ENCODE peak calls at places on chromosomes 5 and 9, in nine cellular contexts. W is endothelial cell of umbilical vein, G is IMR-90, U is body of pancreas, I is heart left ventricle, F is transverse colon, C is right lobe of liver, M is A549, D is breast epithelium. V is an unnamed sample.

GRCh38 chr5:63603001-63603400 is 359.2 kb downstream of the HTR1A start:
- DNase-seq in G (no peak), F (no peak), W (no peak), D (no peak), U (no peak), M (no peak), C (no peak), I (no peak), V (no peak)

GRCh38 chr5:79474416-79475173 is 39.3 kb downstream of the HOMER1 start:
- DNase-seq in G (peak; percentile 24), U (no peak), D (no peak), C (no peak), I (no peak), W (no peak), M (no peak), F (no peak), V (no peak)

GRCh38 chr5:116355819-116356601 is 218.6 kb downstream of the SEMA6A start:
- DNase-seq in W (no peak), F (no peak), U (no peak), G (no peak), I (no peak), D (no peak), M (no peak), C (no peak), V (no peak)

GRCh38 chr5:55541056-55541635 is 6.4 kb upstream of the PLPP1 start:
- DNase-seq in I (no peak), W (no peak), U (no peak), M (no peak), F (no peak), G (no peak), C (no peak), D (no peak), V (no peak)

GRCh38 chr9:16368425-16369087 is 501.9 kb downstream of the BNC2 start:
- DNase-seq in M (peak; percentile 32), W (peak; percentile 28), U (no peak), F (no peak), D (no peak), C (no peak), G (peak; percentile 79), I (no peak), V (no peak)

GRCh38 chr5:173626501-173626812 is 10.0 kb upstream of the BOD1 start:
- DNase-seq in G (no peak), D (no peak), I (no peak), M (no peak), W (no peak), F (no peak), C (no peak), U (no peak), V (no peak)

GRCh38 chr5:131068893-131069643 is 96.0 kb downstream of the HINT1 start:
- DNase-seq in I (no peak), M (no peak), D (peak; percentile 41), U (no peak), C (no peak), W (no peak), G (no peak), F (peak; percentile 12), V (no peak)

GRCh38 chr9:80874276-80874675 is 815.1 kb downstream of the TLE1 start:
- DNase-seq in M (no peak), G (peak; percentile 89), I (no peak), U (no peak), D (no peak), W (no peak), F (no peak), C (no peak), V (no peak)

GRCh38 chr5:170306381-170306790 is 8.8 kb upstream of the LCP2 start:
- DNase-seq in W (no peak), U (peak; percentile 31), G (peak; percentile 0), C (no peak), F (no peak), I (no peak), M (peak; percentile 12), D (no peak), V (peak; percentile 70)
- TF ChIP-seq POLR2A in W (no peak), U (no peak), G (no peak), C (no peak), F (no peak), I (no peak), M (no peak), D (no peak), V (no peak)

GRCh38 chr9:128242124-128242523 is 33.7 kb downstream of the GOLGA2 start:
- DNase-seq in M (no peak), D (no peak), G (no peak), I (no peak), W (no peak), F (no peak), C (no peak), U (no peak), V (no peak)

GRCh38 chr9:128242828-128243485 is 32.9 kb downstream of the GOLGA2 start:
- DNase-seq in C (no peak), W (no peak), G (no peak), U (no peak), F (no peak), I (peak; percentile 49), D (no peak), M (no peak), V (no peak)

GRCh38 chr9:128244443-128245226 is 31.2 kb downstream of the GOLGA2 start:
- DNase-seq in U (peak; percentile 47), I (peak; percentile 84), F (peak; percentile 65), M (no peak), D (peak; percentile 52), G (peak; percentile 86), W (no peak), C (no peak), V (peak; percentile 72)

GRCh38 chr9:128245293-128246151 is 30.3 kb downstream of the GOLGA2 start:
- DNase-seq in C (no peak), F (no peak), G (peak; percentile 81), D (no peak), I (peak; percentile 68), M (no peak), U (no peak), W (peak; percentile 61), V (peak; percentile 45)

DNA sequence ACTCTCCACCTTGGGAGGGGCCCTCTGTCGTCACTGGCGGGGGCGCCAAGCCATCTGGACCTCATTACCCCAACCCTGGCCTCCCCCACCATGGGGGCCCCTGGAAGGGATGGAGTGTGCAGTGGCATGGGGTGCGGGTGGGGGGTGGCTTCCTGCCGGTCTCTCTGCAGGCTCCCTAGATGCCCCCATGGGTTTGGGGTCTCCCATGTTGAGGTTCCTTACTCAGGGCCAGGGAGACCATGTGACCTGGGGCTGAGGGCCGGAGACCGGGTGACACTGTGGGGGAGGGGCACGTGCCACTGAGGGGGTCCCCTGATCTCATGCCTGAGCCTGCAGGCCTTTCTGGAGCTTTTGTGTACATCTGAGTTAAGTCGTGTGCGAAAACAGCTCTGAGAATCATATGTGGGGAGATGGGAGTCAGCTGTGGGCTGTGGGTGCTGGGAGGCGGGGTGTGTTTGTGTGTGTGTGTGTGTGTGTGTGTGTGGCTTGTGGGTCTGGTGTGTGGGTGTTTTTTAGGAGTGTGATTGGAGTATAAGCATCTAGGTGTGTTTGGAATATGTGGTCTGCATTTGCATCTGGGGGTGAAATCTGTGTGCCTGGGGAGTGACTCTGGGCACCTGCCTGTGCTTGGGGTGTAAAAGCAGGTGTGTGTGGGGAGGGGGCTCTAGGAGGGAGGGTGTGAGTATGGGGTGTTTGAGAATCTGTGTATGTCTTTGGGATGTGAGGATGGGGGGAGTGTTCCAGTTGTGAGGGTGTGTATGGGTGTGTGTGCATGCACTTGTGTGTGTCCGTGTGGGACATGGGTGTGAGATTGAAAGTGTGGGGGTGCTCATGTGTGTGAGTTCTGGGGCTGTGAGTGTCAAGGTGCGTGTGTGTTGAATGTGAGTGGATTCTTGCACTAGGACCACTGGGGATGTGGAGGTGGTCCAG is 32.1 kb downstream of the GOLGA2 start:
- DNase-seq in W (no peak), U (no peak), C (no peak), F (no peak), G (peak; percentile 21), M (no peak), I (peak; percentile 58), D (no peak), V (no peak)
- H3K27ac ChIP-seq in W (no peak overlapping the region), U (no peak overlapping the region), C (no peak overlapping the region), F (peak overlapping the region; percentile 53), G (peak overlapping the region; percentile 76), M (no peak overlapping the region), I (peak overlapping the region; percentile 51), D (peak overlapping the region; percentile 93), V (no peak overlapping the region)

GRCh38 chr9:121731919-121732318 is 80.5 kb downstream of the DAB2IP start:
- DNase-seq in W (no peak), I (no peak), C (no peak), U (no peak), D (no peak), M (no peak), F (peak; percentile 62), G (no peak), V (no peak)

GRCh38 chr9:121732383-121732782 is 80.9 kb downstream of the DAB2IP start:
- DNase-seq in U (no peak), D (no peak), G (no peak), I (no peak), W (no peak), C (no peak), M (no peak), F (no peak), V (no peak)

GRCh38 chr9:121731090-121731489 is 79.7 kb downstream of the DAB2IP start:
- DNase-seq in G (no peak), M (no peak), D (no peak), I (no peak), U (no peak), C (no peak), W (no peak), F (no peak), V (no peak)

GRCh38 chr9:121734465-121734864 is 83.0 kb downstream of the DAB2IP start:
- DNase-seq in W (no peak), G (peak; percentile 63), F (no peak), I (no peak), C (no peak), M (no peak), D (no peak), U (no peak), V (no peak)

DNA sequence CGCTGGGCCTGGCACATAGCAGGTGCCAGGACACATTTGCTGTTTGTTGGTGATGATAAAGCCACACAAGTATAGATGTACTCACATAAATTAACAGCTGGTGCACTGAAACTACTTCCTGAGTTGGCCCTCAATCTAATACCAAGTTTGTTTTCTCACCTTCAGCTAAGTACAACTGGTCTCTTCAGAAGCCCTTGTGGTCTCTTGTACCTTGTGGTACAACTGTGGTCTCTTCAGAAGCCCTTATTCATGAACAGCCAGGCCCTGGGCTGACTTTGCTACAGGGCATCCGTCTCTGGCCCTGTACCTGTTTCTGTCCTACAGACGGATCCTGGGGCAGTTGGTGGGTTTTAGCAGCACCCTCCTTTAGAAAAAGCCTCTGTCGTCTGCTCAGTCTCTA is 81.5 kb downstream of the DAB2IP start:
- DNase-seq in U (no peak), I (no peak), G (no peak), C (no peak), D (no peak), F (no peak), W (no peak), M (no peak), V (no peak)
- H3K4me1 ChIP-seq in U (peaks cover 41% of the 10 kb centered on the region), I (peaks cover 53% of the 10 kb centered on the region), G (peaks cover 25% of the 10 kb centered on the region), C (no peaks in the 10 kb centered on the region), D (peaks cover 17% of the 10 kb centered on the region), F (peaks cover 86% of the 10 kb centered on the region), W (peaks cover 12% of the 10 kb centered on the region), M (peaks cover 31% of the 10 kb centered on the region), V (peaks cover 48% of the 10 kb centered on the region)

DNA sequence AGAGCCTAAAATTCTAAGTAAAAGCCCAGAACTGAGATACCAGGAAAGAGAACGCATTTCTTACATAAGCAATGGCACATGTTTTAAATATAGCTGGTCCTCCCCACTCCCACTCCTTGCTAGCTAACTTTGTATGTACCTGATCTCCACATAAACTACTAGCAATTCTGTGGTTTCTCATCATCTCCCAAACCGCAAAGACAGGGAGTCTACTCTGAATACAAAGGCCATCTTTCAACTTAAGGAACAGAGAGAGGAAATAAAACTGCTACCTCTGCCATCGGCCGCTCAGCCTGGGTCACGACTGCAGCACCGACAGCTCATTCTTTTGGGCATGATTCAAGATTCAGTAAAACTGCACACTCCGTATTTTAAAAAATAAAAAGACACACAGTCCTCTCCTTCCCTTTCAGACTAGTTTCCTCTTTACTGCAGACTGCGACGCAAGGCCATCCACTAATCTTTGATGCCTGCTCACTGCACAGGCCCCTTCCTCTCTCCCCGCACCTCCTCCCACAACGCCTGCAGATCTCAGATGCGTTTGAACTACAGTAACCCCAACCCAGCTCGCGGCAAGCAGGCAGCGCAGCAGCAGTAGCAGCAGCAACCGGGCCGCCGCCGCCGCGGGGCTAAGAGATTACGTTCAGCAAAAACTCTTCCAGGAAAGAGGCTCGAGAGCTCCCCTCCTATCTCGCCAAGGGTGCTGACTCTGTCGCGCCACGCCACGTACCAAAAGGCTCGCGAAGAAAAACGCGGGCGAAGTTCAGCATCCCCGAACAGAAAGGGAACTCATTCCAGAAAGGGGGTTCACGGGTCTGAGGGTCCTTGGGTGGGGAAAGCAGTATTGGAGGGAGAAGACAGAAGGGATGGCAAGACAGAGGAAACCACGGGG is 1.5 kb downstream of the RNF145 start:
- DNase-seq in C (peak; percentile 85), U (peak; percentile 75), W (peak; percentile 82), G (peak; percentile 78), F (peak; percentile 82), M (peak; percentile 85), D (peak; percentile 70), I (peak; percentile 82), V (peak; percentile 70)
- TF ChIP-seq POLR2A in C (peak; percentile 30), U (no peak), W (no peak), G (peak; percentile 46), F (peak; percentile 77), M (peak; percentile 39), D (no peak), I (no peak), V (peak; percentile 49)